ENCODE peak calls at places on chromosomes 7 and 10, in six cellular contexts. Q, J, M, N, T and V are unnamed samples.

GRCh38 chr10:88460601-88461000 is 122.5 kb downstream of the RNLS start:
- DNase-seq in M (no peak), J (no peak), N (no peak), Q (no peak), T (no peak), V (no peak)

GRCh38 chr10:8054498-8055407 is at the start of gene GATA3:
- DNase-seq in Q (peak), M (peak), N (no peak), J (peak), T (no peak), V (no peak)

GRCh38 chr10:119521443-119522204 is 20.9 kb downstream of the RGS10 start:
- DNase-seq in Q (no peak), N (peak), M (no peak), J (no peak), T (peak), V (no peak)

GRCh38 chr7:22665816-22666375 is 61.1 kb upstream of the IL6 start:
- DNase-seq in N (peak), J (peak), M (no peak), Q (no peak), T (no peak), V (no peak)

GRCh38 chr10:103797857-103798256 is 57.5 kb downstream of the SH3PXD2A start:
- DNase-seq in J (no peak), N (no peak), T (no peak), Q (no peak), M (no peak), V (no peak)

GRCh38 chr10:36602374-36602773 is 523.0 kb upstream of the ANKRD30A start:
- DNase-seq in N (peak), M (no peak), Q (no peak), J (no peak), T (peak), V (no peak)

GRCh38 chr7:110119883-110120581 is 970.9 kb upstream of the LRRN3 start:
- DNase-seq in M (no peak), J (no peak), T (no peak), N (no peak), Q (no peak), V (no peak)

GRCh38 chr10:22365644-22366565 is 20.6 kb downstream of the SPAG6 start:
- DNase-seq in Q (no peak), N (peak), T (no peak), M (no peak), J (no peak), V (no peak)

GRCh38 chr10:118926903-118927302 is 102.6 kb upstream of the NANOS1 start:
- DNase-seq in Q (no peak), N (no peak), M (no peak), J (no peak), T (no peak), V (no peak)

GRCh38 chr7:114832906-114833595 is 88.8 kb upstream of the MDFIC start:
- DNase-seq in J (no peak), N (peak), Q (no peak), T (no peak), M (no peak), V (no peak)

GRCh38 chr7:99092064-99092720 is 51.7 kb downstream of the SMURF1 start:
- DNase-seq in J (no peak), T (no peak), N (peak), Q (no peak), M (no peak), V (no peak)

GRCh38 chr10:126387041-126387908 is 1.0 kb downstream of the ADAM12 start:
- DNase-seq in T (peak), J (peak), N (peak), Q (peak), M (peak), V (peak)

GRCh38 chr10:106537866-106538265 is 626.6 kb downstream of the SORCS1 start:
- DNase-seq in Q (no peak), M (no peak), N (no peak), J (no peak), T (no peak), V (no peak)

GRCh38 chr7:38410056-38410455 is 136.6 kb upstream of the TARP start:
- DNase-seq in N (no peak), T (no peak), J (no peak), M (no peak), Q (no peak), V (no peak)

GRCh38 chr7:86645676-86646276 is 2.1 kb downstream of the GRM3 start:
- DNase-seq in M (no peak), N (no peak), J (no peak), Q (no peak), T (no peak), V (no peak)

GRCh38 chr10:30433779-30434272 is at the start of gene MAP3K8:
- DNase-seq in J (peak), T (no peak), N (peak), M (peak), Q (peak), V (peak)

GRCh38 chr10:44962870-44963738 is 3.5 kb downstream of the RASSF4 start:
- DNase-seq in J (no peak), T (no peak), Q (no peak), M (no peak), N (no peak), V (no peak)
- TF ChIP-seq CTCF in J (peak), T (peak), Q (no peak), M (no peak), N (peak), V (no peak)

GRCh38 chr7:158442260-158442659 is 145.4 kb downstream of the PTPRN2 start:
- DNase-seq in N (no peak), M (no peak), J (no peak), T (no peak), Q (no peak), V (no peak)
- TF ChIP-seq CTCF in N (no peak), M (no peak), J (no peak), T (no peak), Q (no peak), V (no peak)

GRCh38 chr7:10412426-10413019 is 561.1 kb upstream of the PHF14 start:
- DNase-seq in T (peak), Q (peak), N (peak), J (peak), M (no peak), V (no peak)
- TF ChIP-seq CTCF in T (peak), Q (peak), N (peak), J (peak), M (peak), V (peak)

DNA sequence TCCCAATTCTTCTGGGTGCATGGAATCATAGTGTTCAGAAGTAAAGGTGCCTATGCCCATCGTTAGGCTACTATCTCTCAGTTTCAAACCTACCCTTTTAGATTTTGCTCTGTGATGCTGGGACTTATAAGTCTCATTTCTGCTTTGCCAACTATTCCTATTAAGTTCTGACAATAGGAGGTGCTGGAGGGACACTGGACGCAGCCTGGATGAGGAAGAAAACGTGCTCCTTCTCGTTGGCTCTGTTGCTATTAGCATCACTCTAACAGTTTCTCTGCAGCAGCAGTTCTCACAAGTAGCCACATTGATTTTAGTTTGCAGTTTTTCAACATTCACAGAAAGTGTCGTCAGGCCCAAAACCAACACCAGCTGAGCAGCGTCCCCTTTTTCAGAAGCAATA is 72.4 kb downstream of the ABCC2 start:
- DNase-seq in T (peak), N (peak), J (no peak), Q (peak), M (no peak), V (no peak)
- TF ChIP-seq CTCF in T (peak), N (peak), J (no peak), Q (peak), M (peak), V (no peak)

DNA sequence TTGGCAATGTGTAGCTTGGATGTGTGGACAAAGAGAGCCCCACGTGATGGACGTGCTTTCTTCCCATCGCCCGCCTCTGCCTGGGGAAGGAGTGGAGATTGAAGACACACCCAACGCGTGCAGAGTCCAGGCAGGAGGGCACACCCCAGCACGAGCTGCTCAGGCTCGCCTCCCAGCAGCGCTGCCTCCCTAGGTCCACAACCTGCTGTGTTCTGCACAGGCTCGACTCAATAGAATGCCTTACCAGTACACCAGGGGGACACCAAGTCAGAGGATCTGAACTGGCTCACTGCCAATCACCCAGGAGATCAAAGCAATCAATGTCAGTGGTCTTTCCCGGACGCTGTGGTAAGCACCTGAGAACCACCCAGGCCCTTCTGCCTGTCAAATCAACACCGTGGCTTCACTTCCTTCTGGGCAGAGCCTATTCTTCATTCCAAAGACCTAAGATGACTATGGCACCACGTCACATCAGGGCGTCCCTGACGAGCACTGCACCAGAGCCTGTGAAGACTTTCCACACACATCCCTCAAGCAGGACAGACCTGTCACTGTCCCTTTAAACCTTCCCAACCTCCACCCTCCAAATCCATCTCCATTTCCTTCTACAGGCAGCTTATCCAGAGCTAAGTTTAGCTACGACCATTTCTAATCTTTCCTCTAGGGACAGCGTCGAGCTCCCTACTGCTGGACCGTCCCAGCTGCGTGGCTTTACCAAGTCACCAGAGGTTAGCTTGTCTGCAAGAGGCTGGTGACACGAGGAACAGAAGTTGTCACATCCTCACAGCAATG is 72.3 kb downstream of the AMZ1 start:
- DNase-seq in J (peak), N (peak), T (no peak), M (no peak), Q (peak), V (no peak)
- TF ChIP-seq CTCF in J (peak), N (peak), T (peak), M (no peak), Q (no peak), V (no peak)